ENCODE peak calls at places on chromosomes 12 and 14, in five cellular contexts. K is adipocyte; B is H54; R is stimulated activated CD8-positive, alpha-beta memory T cell treated with anti-CD3 and anti-CD28 coated beads, Interleukin-2, amount 100 ng/mL, for 48 hours; A is chondrocyte. T is an unnamed sample.

GRCh38 chr12:99154264-99154982 is 493.1 kb upstream of the GARIN6 start:
- DNase-seq in B (no peak), A (no peak), R (no peak), K (no peak), T (no peak)

GRCh38 chr14:105533391-105533790 is 7.0 kb downstream of the TMEM121 start:
- DNase-seq in A (peak; percentile 51), B (no peak), R (no peak), K (no peak), T (no peak)

GRCh38 chr12:116666305-116666673 is 71.6 kb downstream of the SPRING1 start:
- DNase-seq in A (no peak), B (no peak), R (no peak), K (no peak), T (no peak)

GRCh38 chr14:72549848-72550247 is 344.1 kb downstream of the DPF3 start:
- DNase-seq in B (no peak), K (no peak), R (no peak), A (no peak), T (no peak)

GRCh38 chr14:71555654-71556559 is 376.3 kb upstream of the RGS6 start:
- DNase-seq in A (no peak), B (no peak), R (peak; percentile 22), K (no peak), T (peak; percentile 93)

GRCh38 chr12:118035194-118036041 is 18.9 kb downstream of the RFC5 start:
- DNase-seq in R (no peak), K (peak; percentile 20), A (no peak), B (no peak), T (no peak)

GRCh38 chr12:69189378-69189978 is 49.9 kb upstream of the CPSF6 start:
- DNase-seq in A (no peak), K (no peak), B (no peak), R (no peak), T (peak; percentile 38)

GRCh38 chr14:21090940-21091663 is 7.4 kb downstream of the ZNF219 start:
- DNase-seq in K (no peak), B (no peak), A (no peak), R (no peak), T (no peak)

GRCh38 chr12:114812858-114813761 is 129.1 kb upstream of the TBX3 start:
- DNase-seq in A (no peak), B (no peak), R (no peak), K (peak; percentile 74), T (no peak)

GRCh38 chr12:25764892-25765291 is 193.6 kb upstream of the RASSF8 start:
- DNase-seq in B (no peak), K (peak; percentile 44), A (no peak), R (no peak), T (no peak)

T was measured in OCI-LY7.